ENCODE peak calls at places on chromosomes 5 and 9, in six cellular contexts. N is stimulated activated CD4-positive, alpha-beta T cell treated with anti-CD3 and anti-CD28 coated beads, Interleukin-4, amount 100 ng/mL, for 24 hours; W is sciatic nerve; O is HCT116; K is A549; Q is lower lobe of right lung. U is an unnamed sample.
A peak's percentile ranks its signal among the peaks of the same experiment; 100 is the strongest.

GRCh38 chr9:135661801-135662560 is 1.1 kb upstream of the LCN9 start:
- DNase-seq in N (no peak), W (no peak), O (no peak), K (no peak), Q (no peak), U (no peak)

GRCh38 chr5:111583761-111584203 is 71.4 kb upstream of the STARD4 start:
- DNase-seq in N (no peak), W (no peak), O (no peak), K (no peak), Q (no peak), U (no peak)

GRCh38 chr5:168374532-168374931 is 83.1 kb downstream of the WWC1 start:
- DNase-seq in N (no peak), W (no peak), O (no peak), K (no peak), Q (no peak), U (no peak)

GRCh38 chr9:88537743-88538055 is 2.7 kb downstream of the NXNL2 start:
- DNase-seq in N (no peak), W (peak; percentile 76), O (no peak), K (peak; percentile 23), Q (no peak), U (peak; percentile 61)

GRCh38 chr9:124037790-124038189 is 26.2 kb downstream of the LHX2 start:
- DNase-seq in N (no peak), W (no peak), O (peak; percentile 38), K (no peak), Q (no peak), U (no peak)

GRCh38 chr5:147483961-147484707 is 25.7 kb downstream of the DPYSL3 start:
- DNase-seq in N (no peak), W (peak; percentile 87), O (no peak), K (no peak), Q (no peak), U (no peak)

GRCh38 chr5:132785864-132786263 is 8.8 kb upstream of the SEPTIN8 start:
- DNase-seq in N (no peak), W (no peak), O (no peak), K (no peak), Q (no peak), U (no peak)

GRCh38 chr5:58925627-58926545 is 343.0 kb downstream of the RAB3C start:
- DNase-seq in N (no peak), W (no peak), O (no peak), K (no peak), Q (no peak), U (no peak)

GRCh38 chr9:79944991-79945390 is 373.2 kb downstream of the TLE4 start:
- DNase-seq in N (no peak), W (no peak), O (no peak), K (no peak), Q (no peak), U (no peak)

GRCh38 chr9:121217609-121218292 is 16.1 kb upstream of the RAB14 start:
- DNase-seq in N (no peak), W (no peak), O (no peak), K (no peak), Q (no peak), U (no peak)

GRCh38 chr5:174690256-174690655 is 34.1 kb upstream of the MSX2 start:
- DNase-seq in N (no peak), W (no peak), O (no peak), K (peak; percentile 21), Q (no peak), U (no peak)

GRCh38 chr9:3931058-3931457 is 368.8 kb downstream of the GLIS3 start:
- DNase-seq in N (no peak), W (no peak), O (no peak), K (no peak), Q (no peak), U (no peak)

GRCh38 chr9:124011460-124012301 is at the start of gene LHX2:
- DNase-seq in N (peak; percentile 31), W (no peak), O (peak; percentile 75), K (peak; percentile 81), Q (no peak), U (no peak)

GRCh38 chr9:108278341-108278740 is 577.4 kb downstream of the ACTL7B start:
- DNase-seq in N (no peak), W (no peak), O (no peak), K (no peak), Q (no peak), U (no peak)

GRCh38 chr9:131432597-131433301 is 38.9 kb downstream of the PRRC2B start:
- DNase-seq in N (no peak), W (no peak), O (no peak), K (no peak), Q (no peak), U (no peak)